ENCODE peak calls at places on chromosome 2, in five cellular contexts. J, K, O, D and P are unnamed samples. For H3K36me3, the result is how much of the 10 kb centered on the place peaks cover.

GRCh38 chr2:41990688-41991087 is 57.1 kb upstream of the PKDCC start:
- DNase-seq in J (no peak), K (no peak), O (no peak), D (no peak), P (no peak)

GRCh38 chr2:55961318-55961911 is 37.8 kb upstream of the EFEMP1 start:
- DNase-seq in J (no peak), K (no peak), O (peak), D (peak), P (no peak)

GRCh38 chr2:127355407-127356008 is 32.3 kb downstream of the MAP3K2 start:
- DNase-seq in J (no peak), K (no peak), O (peak), D (peak), P (no peak)

GRCh38 chr2:218152172-218152571 is 14.6 kb downstream of the CXCR1 start:
- DNase-seq in J (no peak), K (no peak), O (no peak), D (no peak), P (no peak)

GRCh38 chr2:155525194-155525593 is 807.3 kb downstream of the NR4A2 start:
- DNase-seq in J (no peak), K (no peak), O (no peak), D (no peak), P (no peak)

GRCh38 chr2:225040862-225041209 is 1.4 kb downstream of the DOCK10 start:
- DNase-seq in J (no peak), K (no peak), O (no peak), D (peak), P (no peak)

GRCh38 chr2:232632904-232633412 is 446 bp upstream of the EFHD1 start:
- DNase-seq in J (peak), K (no peak), O (no peak), D (peak), P (no peak)

GRCh38 chr2:209253544-209253943 is 170.3 kb upstream of the MAP2 start:
- DNase-seq in J (no peak), K (no peak), O (no peak), D (no peak), P (no peak)

GRCh38 chr2:39469807-39470206 is 32.7 kb upstream of the MAP4K3 start:
- DNase-seq in J (peak), K (no peak), O (no peak), D (peak), P (no peak)

GRCh38 chr2:9297156-9297555 is 90.5 kb downstream of the ASAP2 start:
- DNase-seq in J (no peak), K (no peak), O (no peak), D (no peak), P (no peak)

GRCh38 chr2:170530284-170530745 is 184.8 kb upstream of the SP5 start:
- DNase-seq in J (peak), K (peak), O (no peak), D (peak), P (no peak)

GRCh38 chr2:237128026-237128703 is 42.5 kb downstream of the COPS8 start:
- DNase-seq in J (peak), K (peak), O (peak), D (peak), P (no peak)

GRCh38 chr2:174243812-174244211 is 4.5 kb downstream of the OLA1 start:
- DNase-seq in J (no peak), K (no peak), O (no peak), D (no peak), P (no peak)

GRCh38 chr2:28869494-28870145 is 489 bp downstream of the TRMT61B start:
- DNase-seq in J (no peak), K (peak), O (no peak), D (peak), P (no peak)

GRCh38 chr2:6970551-6970950 is 53.3 kb downstream of the RNF144A start:
- DNase-seq in J (no peak), K (no peak), O (no peak), D (no peak), P (no peak)

GRCh38 chr2:216315817-216316603 is 56.3 kb downstream of the MARCHF4 start:
- DNase-seq in J (no peak), K (peak), O (peak), D (peak), P (no peak)

GRCh38 chr2:232117413-232117812 is 155.9 kb downstream of the DIS3L2 start:
- DNase-seq in J (no peak), K (no peak), O (no peak), D (peak), P (no peak)

GRCh38 chr2:160221391-160222276 is 21.6 kb upstream of the ITGB6 start:
- DNase-seq in J (peak), K (no peak), O (no peak), D (no peak), P (no peak)

GRCh38 chr2:66574701-66575624 is 140.0 kb downstream of the MEIS1 start:
- DNase-seq in J (peak), K (peak), O (no peak), D (peak), P (no peak)

GRCh38 chr2:23351388-23352141 is 33.4 kb upstream of the KLHL29 start:
- DNase-seq in J (peak), K (peak), O (peak), D (peak), P (no peak)

GRCh38 chr2:230594286-230594840 is 118.3 kb upstream of the CAB39 start:
- DNase-seq in J (no peak), K (no peak), O (no peak), D (no peak), P (no peak)

GRCh38 chr2:100321181-100321880 is 970 bp downstream of the LONRF2 start:
- DNase-seq in J (peak), K (peak), O (no peak), D (peak), P (no peak)

GRCh38 chr2:64165696-64166095 is 21.5 kb upstream of the PELI1 start:
- DNase-seq in J (no peak), K (no peak), O (no peak), D (no peak), P (no peak)

GRCh38 chr2:206368933-206369569 is 74.3 kb upstream of the ADAM23 start:
- DNase-seq in J (no peak), K (no peak), O (no peak), D (peak), P (no peak)

GRCh38 chr2:48567671-48568070 is 37.7 kb downstream of the STON1 start:
- DNase-seq in J (no peak), K (no peak), O (no peak), D (no peak), P (no peak)

GRCh38 chr2:182447843-182448242 is 21.0 kb upstream of the PDE1A start:
- DNase-seq in J (no peak), K (no peak), O (no peak), D (no peak), P (no peak)

GRCh38 chr2:190585000-190585678 is 50.6 kb upstream of the NEMP2 start:
- DNase-seq in J (no peak), K (peak), O (no peak), D (no peak), P (no peak)

GRCh38 chr2:3605013-3605961 is 10.4 kb downstream of the COLEC11 start:
- DNase-seq in J (no peak), K (peak), O (peak), D (no peak), P (no peak)

GRCh38 chr2:121099329-121100318 is 185.4 kb downstream of the TFCP2L1 start:
- DNase-seq in J (peak), K (peak), O (peak), D (peak), P (no peak)

GRCh38 chr2:218889937-218890336 is 9.3 kb downstream of the WNT10A start:
- DNase-seq in J (no peak), K (no peak), O (no peak), D (no peak), P (no peak)

GRCh38 chr2:237471457-237472186 is 15.4 kb upstream of the MLPH start:
- DNase-seq in J (peak), K (peak), O (peak), D (peak), P (no peak)

GRCh38 chr2:212288308-212288707 is 250.3 kb downstream of the ERBB4 start:
- DNase-seq in J (no peak), K (no peak), O (no peak), D (no peak), P (no peak)

GRCh38 chr2:100422320-100422719 is 4.9 kb upstream of the CHST10 start:
- DNase-seq in J (no peak), K (peak), O (peak), D (peak), P (no peak)

DNA sequence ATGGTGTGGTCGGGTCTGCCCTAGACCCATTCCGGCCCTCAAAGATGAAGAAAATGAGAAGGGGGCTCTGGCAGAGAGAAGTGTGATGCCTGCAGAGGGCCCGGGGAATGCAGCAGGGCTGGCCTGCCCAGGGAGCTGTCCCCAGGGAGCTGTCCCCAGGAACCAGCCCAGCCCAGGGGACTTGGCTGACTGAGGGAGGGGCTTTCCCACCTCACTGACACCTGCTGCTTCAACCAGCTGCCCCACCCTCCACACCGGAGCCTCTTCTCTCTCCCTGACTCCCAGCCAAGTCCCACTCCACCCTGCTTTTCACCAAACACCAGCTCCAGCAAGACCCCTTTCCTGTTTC is 111.2 kb downstream of the STPG4 start:
- DNase-seq in J (no peak), K (peak), O (no peak), D (no peak), P (no peak)
- H3K36me3 ChIP-seq in J (under half), K (under half), O (under half), D (under half), P (half or more)

GRCh38 chr2:133792223-133792622 is 224.0 kb upstream of the NCKAP5 start:
- DNase-seq in J (no peak), K (no peak), O (no peak), D (no peak), P (no peak)
- H3K36me3 ChIP-seq in J (under half), K (under half), O (under half), D (under half), P (under half)

GRCh38 chr2:85037622-85038021 is 66.7 kb downstream of the KCMF1 start:
- DNase-seq in J (no peak), K (no peak), O (no peak), D (no peak), P (no peak)

DNA sequence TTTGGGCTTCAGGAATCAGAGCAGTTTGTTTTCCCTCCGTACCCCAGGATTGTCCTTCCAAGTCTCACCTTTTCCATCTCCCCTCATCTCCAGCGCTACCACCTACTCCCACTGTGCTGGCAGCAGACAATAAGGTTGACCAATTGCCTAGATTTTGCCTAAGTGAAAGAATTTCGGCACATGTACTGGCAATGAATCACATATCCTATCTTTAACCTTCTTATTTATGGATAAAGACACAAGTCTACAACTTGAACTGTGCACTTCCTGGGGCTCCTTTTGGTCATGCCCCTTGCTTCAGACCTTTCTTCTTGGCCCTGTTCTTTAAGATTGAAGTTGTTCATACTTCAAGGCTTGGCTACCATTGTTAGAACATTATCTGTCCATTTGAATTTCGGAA is 71.4 kb downstream of the KCMF1 start:
- DNase-seq in J (no peak), K (no peak), O (no peak), D (no peak), P (no peak)
- H3K36me3 ChIP-seq in J (half or more), K (under half), O (under half), D (under half), P (under half)

DNA sequence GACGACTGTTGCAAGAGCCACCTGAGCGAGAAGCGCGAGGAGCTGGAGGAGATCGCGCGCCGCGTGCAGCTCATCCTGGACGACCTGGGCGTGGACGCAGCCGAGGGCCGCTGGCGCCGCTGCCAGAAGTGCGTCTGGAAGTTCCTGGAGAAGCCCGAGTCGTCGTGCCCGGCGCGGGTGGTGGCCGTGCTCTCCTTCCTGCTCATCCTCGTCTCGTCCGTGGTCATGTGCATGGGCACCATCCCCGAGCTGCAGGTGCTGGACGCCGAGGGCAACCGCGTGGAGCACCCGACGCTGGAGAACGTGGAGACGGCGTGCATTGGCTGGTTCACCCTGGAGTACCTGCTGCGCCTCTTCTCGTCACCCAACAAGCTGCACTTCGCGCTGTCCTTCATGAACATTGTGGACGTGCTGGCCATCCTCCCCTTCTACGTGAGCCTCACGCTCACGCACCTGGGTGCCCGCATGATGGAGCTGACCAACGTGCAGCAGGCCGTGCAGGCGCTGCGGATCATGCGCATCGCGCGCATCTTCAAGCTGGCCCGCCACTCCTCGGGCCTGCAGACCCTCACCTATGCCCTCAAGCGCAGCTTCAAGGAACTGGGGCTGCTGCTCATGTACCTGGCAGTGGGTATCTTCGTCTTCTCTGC is 1.2 kb downstream of the KCNF1 start:
- DNase-seq in J (no peak), K (no peak), O (no peak), D (no peak), P (no peak)
- H3K36me3 ChIP-seq in J (under half), K (under half), O (under half), D (under half), P (under half)

GRCh38 chr2:43943809-43944452 is 51.9 kb downstream of the LRPPRC start:
- DNase-seq in J (no peak), K (peak), O (no peak), D (no peak), P (no peak)

GRCh38 chr2:43943323-43943722 is 52.5 kb downstream of the LRPPRC start:
- DNase-seq in J (no peak), K (no peak), O (no peak), D (no peak), P (no peak)

GRCh38 chr2:43942881-43943280 is 52.9 kb downstream of the LRPPRC start:
- DNase-seq in J (no peak), K (no peak), O (no peak), D (no peak), P (no peak)

GRCh38 chr2:43945439-43945838 is 50.4 kb downstream of the LRPPRC start:
- DNase-seq in J (no peak), K (no peak), O (no peak), D (no peak), P (no peak)

GRCh38 chr2:43944915-43945314 is 50.9 kb downstream of the LRPPRC start:
- DNase-seq in J (no peak), K (no peak), O (no peak), D (no peak), P (no peak)
- H3K36me3 ChIP-seq in J (half or more), K (half or more), O (half or more), D (half or more), P (half or more)